ENCODE peak calls at places on chromosomes 2 and 18, in seven cellular contexts. E is GM12878, P is A549, K is K562, B is HepG2, R is SK-N-SH, F is H1. O is an unnamed sample.

GRCh38 chr2:37944268-37944667 is 19.2 kb downstream of the RMDN2 start:
- DNase-seq in E (no peak), P (no peak), K (no peak), B (no peak), R (no peak), F (no peak), O (no peak)

GRCh38 chr2:133780099-133780996 is 212.1 kb upstream of the NCKAP5 start:
- DNase-seq in E (peak), P (peak), K (peak), B (peak), R (peak), F (peak), O (peak)

GRCh38 chr18:79524181-79525078 is 128.7 kb downstream of the NFATC1 start:
- DNase-seq in E (no peak), P (no peak), K (no peak), B (no peak), R (no peak), F (no peak), O (no peak)

GRCh38 chr2:152189622-152190495 is 14.3 kb upstream of the STAM2 start:
- DNase-seq in E (no peak), P (peak), K (peak), B (peak), R (peak), F (no peak), O (peak)

GRCh38 chr18:48835119-48835518 is 115.6 kb downstream of the SMAD7 start:
- DNase-seq in E (no peak), P (no peak), K (no peak), B (no peak), R (no peak), F (no peak), O (no peak)

GRCh38 chr18:79911009-79911870 is 40.2 kb downstream of the SLC66A2 start:
- DNase-seq in E (no peak), P (no peak), K (no peak), B (no peak), R (no peak), F (no peak), O (no peak)

GRCh38 chr2:42141687-42142475 is 27.3 kb upstream of the EML4 start:
- DNase-seq in E (no peak), P (peak), K (peak), B (peak), R (peak), F (no peak), O (peak)

GRCh38 chr2:189557373-189557772 is 23.2 kb downstream of the SLC40A1 start:
- DNase-seq in E (no peak), P (no peak), K (no peak), B (no peak), R (no peak), F (no peak), O (peak)

GRCh38 chr2:108235577-108235976 is 4.2 kb upstream of the SULT1C3 start:
- DNase-seq in E (no peak), P (no peak), K (no peak), B (peak), R (no peak), F (no peak), O (no peak)

GRCh38 chr2:186917866-186918265 is 68.9 kb upstream of the ZSWIM2 start:
- DNase-seq in E (no peak), P (no peak), K (no peak), B (no peak), R (no peak), F (no peak), O (no peak)

GRCh38 chr2:4053769-4054493 is 350.6 kb downstream of the DCDC2C start:
- DNase-seq in E (no peak), P (no peak), K (no peak), B (no peak), R (no peak), F (no peak), O (no peak)

GRCh38 chr2:179265082-179265575 is 497 bp upstream of the SESTD1 start:
- DNase-seq in E (no peak), P (no peak), K (no peak), B (no peak), R (no peak), F (no peak), O (peak)

GRCh38 chr2:237596856-237597679 is 6.5 kb upstream of the RAB17 start:
- DNase-seq in E (no peak), P (no peak), K (no peak), B (no peak), R (no peak), F (no peak), O (no peak)

GRCh38 chr2:223051580-223052375 is at the start of gene KCNE4:
- DNase-seq in E (no peak), P (no peak), K (no peak), B (no peak), R (no peak), F (no peak), O (peak)

GRCh38 chr2:168986544-168986943 is 44.6 kb downstream of the ABCB11 start:
- DNase-seq in E (no peak), P (no peak), K (no peak), B (no peak), R (no peak), F (no peak), O (no peak)

GRCh38 chr2:171522804-171523338 is 597 bp downstream of the CYBRD1 start:
- DNase-seq in E (no peak), P (peak), K (peak), B (no peak), R (no peak), F (no peak), O (no peak)

GRCh38 chr2:137960223-137960622 is 4.0 kb upstream of the HNMT start:
- DNase-seq in E (no peak), P (no peak), K (no peak), B (no peak), R (no peak), F (no peak), O (no peak)
- TF ChIP-seq RFX5 in E (no peak), P (no peak), K (no peak), B (no peak), R (no peak), F (no peak), O (no peak)

DNA sequence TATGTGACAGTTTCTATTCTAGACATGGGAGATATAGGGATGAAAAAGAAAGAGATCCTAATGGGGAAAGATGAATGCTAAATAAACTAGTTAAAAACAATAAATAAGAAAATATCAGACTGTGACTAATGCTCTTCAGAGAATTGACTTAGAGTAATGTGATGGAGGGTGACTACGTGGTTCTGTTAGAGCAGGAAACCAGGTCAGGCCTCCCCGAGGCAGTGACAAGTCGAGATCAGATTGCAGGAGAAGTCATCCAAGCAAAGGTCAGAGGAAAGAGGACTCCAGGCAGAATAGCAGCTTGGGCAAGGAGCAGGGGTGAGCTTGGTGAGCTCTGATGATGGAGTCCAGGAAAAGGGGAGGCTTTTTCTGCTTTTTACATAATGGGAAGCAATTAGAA is 27.2 kb upstream of the ITGB6 start:
- DNase-seq in E (no peak), P (no peak), K (no peak), B (no peak), R (no peak), F (no peak), O (peak)
- TF ChIP-seq RFX5 in E (no peak), P (no peak), K (no peak), B (no peak), R (no peak), F (no peak), O (no peak)

DNA sequence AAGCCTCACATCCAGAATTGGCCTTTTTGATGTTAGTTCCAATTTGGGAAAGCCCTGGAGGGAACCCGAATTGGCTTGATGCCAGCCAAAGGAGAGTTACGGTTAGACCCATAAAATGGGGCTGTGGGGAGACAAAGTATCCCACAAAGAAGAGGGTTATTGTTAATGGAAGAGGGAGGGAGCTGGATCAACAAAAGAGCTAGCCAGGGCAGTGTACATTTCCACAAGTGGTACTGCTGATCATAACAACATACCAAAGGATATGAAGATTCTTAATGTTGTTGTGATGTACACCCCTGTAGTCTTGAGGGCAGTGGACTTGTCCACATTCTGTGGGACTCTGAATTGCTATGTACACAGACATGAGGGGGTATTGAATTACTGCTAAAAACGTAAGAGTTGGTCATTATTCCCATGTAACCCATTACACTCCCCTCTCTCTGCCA is 5.1 kb downstream of the TANC1 start:
- DNase-seq in E (no peak), P (no peak), K (no peak), B (no peak), R (no peak), F (no peak), O (peak)
- TF ChIP-seq RFX5 in E (no peak), P (no peak), K (no peak), B (no peak), R (no peak), F (no peak), O (no peak)

DNA sequence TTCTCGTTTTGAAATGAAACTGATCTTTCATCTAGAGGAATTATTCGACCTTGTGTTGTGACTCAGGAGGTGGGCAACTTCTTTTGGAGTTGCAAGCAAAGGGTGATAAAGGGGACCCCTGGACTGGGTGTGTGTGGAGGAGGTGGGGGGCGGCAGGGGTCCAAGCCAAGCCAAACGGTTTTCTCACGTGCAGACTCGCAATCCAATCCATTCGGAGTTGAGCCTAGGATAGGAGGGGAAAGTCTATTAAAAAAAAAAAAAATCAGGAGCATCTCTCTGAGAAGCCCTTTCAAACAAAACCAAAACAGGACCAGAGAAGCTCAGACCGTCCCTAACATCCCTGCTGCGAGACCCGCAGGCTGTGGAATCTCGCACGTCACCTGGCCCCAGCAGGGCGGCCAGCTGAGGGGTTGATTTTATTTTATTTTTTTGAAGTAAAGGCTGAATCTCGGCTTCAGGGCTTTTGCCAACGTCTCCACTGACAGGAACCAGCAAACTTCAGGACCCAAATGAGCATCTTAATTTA is 3.8 kb upstream of the ZEB2 start:
- DNase-seq in E (no peak), P (peak), K (no peak), B (no peak), R (peak), F (no peak), O (no peak)
- TF ChIP-seq RFX5 in E (no peak), P (no peak), K (no peak), B (no peak), R (no peak), F (no peak), O (no peak)

O was measured in IMR-90.